ENCODE peak calls at places on chromosomes 1 and 21, in seven cellular contexts. M is frontal cortex; U is stimulated activated effector memory CD8-positive, alpha-beta T cell treated with anti-CD3 and anti-CD28 coated beads, Interleukin-12 subunit alpha, Interleukin-12 subunit beta, amount 100 ng/mL, for 72 hours; L is stimulated activated naive CD8-positive, alpha-beta T cell treated with anti-CD3 and anti-CD28 coated beads, Interleukin-15, Interleukin-2, amounts not matched to agents 100 U/mL and 50 U/mL, for 24 hours; T is Caki2; J is NCI-H1417; Q is right cardiac atrium. X is an unnamed sample.

GRCh38 chr1:188723332-188724020 is 1754.2 kb downstream of the BRINP3 start:
- DNase-seq in M (no peak), U (no peak), L (no peak), T (no peak), J (no peak), Q (no peak), X (no peak)

GRCh38 chr1:97980530-97980929 is 59.7 kb upstream of the DPYD start:
- DNase-seq in M (no peak), U (no peak), L (no peak), T (no peak), J (no peak), Q (no peak), X (no peak)

GRCh38 chr1:119544165-119544762 is 37.3 kb downstream of the HSD3B1 start:
- DNase-seq in M (no peak), U (no peak), L (no peak), T (no peak), J (peak), Q (no peak), X (no peak)

GRCh38 chr1:76901158-76901767 is 34.0 kb downstream of the ST6GALNAC5 start:
- DNase-seq in M (no peak), U (peak), L (peak), T (peak), J (peak), Q (no peak), X (peak)

GRCh38 chr1:183100575-183100974 is 77.4 kb downstream of the LAMC1 start:
- DNase-seq in M (no peak), U (no peak), L (no peak), T (no peak), J (no peak), Q (no peak), X (no peak)

GRCh38 chr1:64934115-64934880 is 32.1 kb downstream of the JAK1 start:
- DNase-seq in M (no peak), U (no peak), L (no peak), T (no peak), J (no peak), Q (no peak), X (no peak)

GRCh38 chr1:113058861-113059441 is 14.0 kb upstream of the LRIG2 start:
- DNase-seq in M (no peak), U (no peak), L (no peak), T (peak), J (peak), Q (no peak), X (no peak)

GRCh38 chr1:2229921-2230700 is 2.0 kb downstream of the SKI start:
- DNase-seq in M (no peak), U (no peak), L (no peak), T (no peak), J (no peak), Q (peak), X (no peak)

GRCh38 chr21:15057290-15057689 is 7.5 kb downstream of the NRIP1 start:
- DNase-seq in M (no peak), U (no peak), L (no peak), T (peak), J (no peak), Q (no peak), X (no peak)

GRCh38 chr1:212669102-212669501 is 30.5 kb downstream of the BATF3 start:
- DNase-seq in M (no peak), U (peak), L (no peak), T (no peak), J (no peak), Q (no peak), X (peak)

GRCh38 chr1:51541313-51542050 is 22.4 kb upstream of the EPS15 start:
- DNase-seq in M (no peak), U (no peak), L (no peak), T (no peak), J (no peak), Q (no peak), X (no peak)

GRCh38 chr1:117177376-117177775 is 33.4 kb downstream of the VTCN1 start:
- DNase-seq in M (no peak), U (no peak), L (no peak), T (no peak), J (no peak), Q (no peak), X (no peak)

GRCh38 chr21:34132202-34132601 is 58.8 kb downstream of the MRPS6 start:
- DNase-seq in M (no peak), U (peak), L (no peak), T (no peak), J (no peak), Q (no peak), X (no peak)

GRCh38 chr1:85656256-85656655 is 52.0 kb downstream of the ZNHIT6 start:
- DNase-seq in M (no peak), U (no peak), L (no peak), T (no peak), J (no peak), Q (no peak), X (no peak)

GRCh38 chr1:12015001-12015491 is 4.3 kb upstream of the MIIP start:
- DNase-seq in M (no peak), U (no peak), L (no peak), T (no peak), J (no peak), Q (no peak), X (no peak)

GRCh38 chr21:34202553-34203332 is 129.4 kb downstream of the MRPS6 start:
- DNase-seq in M (no peak), U (peak), L (no peak), T (no peak), J (no peak), Q (peak), X (no peak)

X was measured in COLO829.